ENCODE peak calls at places on chromosomes 5 and 9, in five cellular contexts. R is HCT116, Z is neuronal stem cell, Y is fibroblast of lung, C is adipocyte. S is an unnamed sample.

GRCh38 chr5:170769236-170769635 is 14.3 kb upstream of the GABRP start:
- DNase-seq in R (no peak), Z (no peak), Y (no peak), C (no peak), S (no peak)

GRCh38 chr5:168712280-168712924 is 133.2 kb upstream of the PANK3 start:
- DNase-seq in R (peak; percentile 65), Z (no peak), Y (peak; percentile 77), C (peak; percentile 93), S (no peak)

GRCh38 chr5:65809817-65810531 is 88.0 kb downstream of the NLN start:
- DNase-seq in R (no peak), Z (no peak), Y (peak; percentile 76), C (peak; percentile 83), S (no peak)

GRCh38 chr5:112647428-112647827 is 90.3 kb upstream of the APC start:
- DNase-seq in R (no peak), Z (no peak), Y (no peak), C (no peak), S (no peak)

GRCh38 chr9:18569941-18570630 is 96.1 kb downstream of the ADAMTSL1 start:
- DNase-seq in R (no peak), Z (no peak), Y (no peak), C (no peak), S (no peak)

GRCh38 chr5:172771439-172772111 is 580 bp upstream of the DUSP1 start:
- DNase-seq in R (no peak), Z (no peak), Y (peak; percentile 74), C (no peak), S (peak; percentile 37)

GRCh38 chr5:78979899-78980298 is 5.2 kb downstream of the ARSB start:
- DNase-seq in R (no peak), Z (no peak), Y (no peak), C (no peak), S (no peak)

GRCh38 chr5:141420855-141421488 is at the start of gene PCDHGA11:
- DNase-seq in R (peak; percentile 4), Z (no peak), Y (peak; percentile 75), C (peak; percentile 50), S (peak; percentile 28)

GRCh38 chr9:113998529-113999255 is 79.4 kb downstream of the AMBP start:
- DNase-seq in R (no peak), Z (no peak), Y (peak; percentile 18), C (peak; percentile 20), S (no peak)

GRCh38 chr5:136776022-136776927 is 410.9 kb upstream of the TRPC7 start:
- DNase-seq in R (no peak), Z (no peak), Y (no peak), C (peak; percentile 64), S (no peak)

GRCh38 chr9:108478871-108479332 is 376.9 kb downstream of the ACTL7B start:
- DNase-seq in R (no peak), Z (no peak), Y (peak; percentile 97), C (peak; percentile 83), S (no peak)

GRCh38 chr9:34267660-34268059 is 61.4 kb downstream of the KIF24 start:
- DNase-seq in R (no peak), Z (no peak), Y (no peak), C (no peak), S (no peak)

GRCh38 chr5:180990889-180991257 is 2.2 kb downstream of the BTNL3 start:
- DNase-seq in R (no peak), Z (no peak), Y (no peak), C (no peak), S (no peak)

GRCh38 chr9:113564804-113565237 is 101.3 kb downstream of the RGS3 start:
- DNase-seq in R (no peak), Z (no peak), Y (peak; percentile 67), C (peak; percentile 93), S (no peak)

GRCh38 chr9:25964239-25964638 is 286.0 kb upstream of the TUSC1 start:
- DNase-seq in R (peak; percentile 1), Z (peak; percentile 33), Y (peak; percentile 73), C (peak; percentile 87), S (peak; percentile 10)

GRCh38 chr9:35618854-35619799 is 914 bp upstream of the CD72 start:
- DNase-seq in R (no peak), Z (no peak), Y (peak; percentile 51), C (no peak), S (peak; percentile 94)

GRCh38 chr5:15383469-15383868 is 116.5 kb upstream of the FBXL7 start:
- DNase-seq in R (no peak), Z (no peak), Y (peak; percentile 28), C (peak; percentile 63), S (peak; percentile 23)

GRCh38 chr5:150001660-150002493 is 1.3 kb downstream of the HMGXB3 start:
- DNase-seq in R (peak; percentile 48), Z (peak; percentile 26), Y (peak; percentile 78), C (peak; percentile 88), S (peak; percentile 71)

GRCh38 chr5:78243639-78244038 is 50.9 kb downstream of the AP3B1 start:
- DNase-seq in R (no peak), Z (no peak), Y (peak; percentile 44), C (peak; percentile 36), S (no peak)

GRCh38 chr9:27059406-27059805 is 49.6 kb upstream of the TEK start:
- DNase-seq in R (no peak), Z (no peak), Y (no peak), C (no peak), S (no peak)

GRCh38 chr5:145936401-145937131 is at the start of gene SH3RF2:
- DNase-seq in R (peak; percentile 85), Z (peak; percentile 78), Y (peak; percentile 63), C (peak; percentile 84), S (no peak)

GRCh38 chr5:178236685-178237084 is 4.1 kb upstream of the PHYKPL start:
- DNase-seq in R (no peak), Z (no peak), Y (no peak), C (no peak), S (no peak)

GRCh38 chr5:151589878-151590570 is 1.1 kb downstream of the FAT2 start:
- DNase-seq in R (no peak), Z (no peak), Y (no peak), C (no peak), S (no peak)

GRCh38 chr5:114176356-114176755 is 185.5 kb upstream of the KCNN2 start:
- DNase-seq in R (no peak), Z (no peak), Y (peak; percentile 33), C (peak; percentile 42), S (no peak)

GRCh38 chr5:90871356-90871755 is 312.8 kb downstream of the ADGRV1 start:
- DNase-seq in R (no peak), Z (no peak), Y (peak; percentile 23), C (peak; percentile 10), S (no peak)

GRCh38 chr9:68705636-68706578 is 867 bp downstream of the PIP5K1B start:
- DNase-seq in R (no peak), Z (no peak), Y (peak; percentile 11), C (no peak), S (no peak)

DNA sequence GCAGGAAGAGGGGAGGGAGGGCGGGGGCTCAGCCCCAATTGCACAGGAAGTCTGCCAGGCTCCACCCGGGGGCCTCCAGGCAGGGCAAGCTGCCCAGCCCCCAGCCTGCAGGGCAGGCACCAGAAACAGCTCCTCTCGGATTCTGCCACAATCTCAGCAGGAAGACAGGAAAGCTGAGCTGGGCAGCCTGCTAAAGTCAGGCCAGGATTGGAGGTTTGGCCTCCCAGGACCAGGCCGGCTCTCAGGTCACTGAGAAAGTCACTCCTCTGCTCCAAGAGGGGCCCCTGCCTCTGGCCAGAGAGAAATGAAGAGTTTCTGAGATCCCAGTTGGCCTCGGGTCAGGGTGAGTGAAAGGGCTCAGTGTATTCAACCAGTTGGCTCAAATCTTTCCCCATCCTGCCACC is 54.6 kb upstream of the STXBP1 start:
- DNase-seq in R (no peak), Z (no peak), Y (peak; percentile 82), C (peak; percentile 83), S (peak; percentile 64)
- H3K9ac ChIP-seq in R (peak overlapping the region; percentile 32), Z (no peak overlapping the region), Y (peak overlapping the region; percentile 37), C (peak overlapping the region; percentile 85), S (no peak overlapping the region)

GRCh38 chr5:138757061-138757776 is 4.0 kb downstream of the CTNNA1 start:
- DNase-seq in R (no peak), Z (no peak), Y (no peak), C (no peak), S (no peak)

GRCh38 chr5:138754699-138755057 is 1.5 kb downstream of the CTNNA1 start:
- DNase-seq in R (peak; percentile 39), Z (no peak), Y (no peak), C (no peak), S (no peak)

GRCh38 chr5:138752951-138753793 is at the start of gene CTNNA1:
- DNase-seq in R (peak; percentile 71), Z (peak; percentile 68), Y (peak; percentile 60), C (peak; percentile 88), S (no peak)

GRCh38 chr5:138753794-138754698 is 821 bp downstream of the CTNNA1 start:
- DNase-seq in R (peak; percentile 80), Z (peak; percentile 42), Y (peak; percentile 93), C (peak; percentile 95), S (no peak)

DNA sequence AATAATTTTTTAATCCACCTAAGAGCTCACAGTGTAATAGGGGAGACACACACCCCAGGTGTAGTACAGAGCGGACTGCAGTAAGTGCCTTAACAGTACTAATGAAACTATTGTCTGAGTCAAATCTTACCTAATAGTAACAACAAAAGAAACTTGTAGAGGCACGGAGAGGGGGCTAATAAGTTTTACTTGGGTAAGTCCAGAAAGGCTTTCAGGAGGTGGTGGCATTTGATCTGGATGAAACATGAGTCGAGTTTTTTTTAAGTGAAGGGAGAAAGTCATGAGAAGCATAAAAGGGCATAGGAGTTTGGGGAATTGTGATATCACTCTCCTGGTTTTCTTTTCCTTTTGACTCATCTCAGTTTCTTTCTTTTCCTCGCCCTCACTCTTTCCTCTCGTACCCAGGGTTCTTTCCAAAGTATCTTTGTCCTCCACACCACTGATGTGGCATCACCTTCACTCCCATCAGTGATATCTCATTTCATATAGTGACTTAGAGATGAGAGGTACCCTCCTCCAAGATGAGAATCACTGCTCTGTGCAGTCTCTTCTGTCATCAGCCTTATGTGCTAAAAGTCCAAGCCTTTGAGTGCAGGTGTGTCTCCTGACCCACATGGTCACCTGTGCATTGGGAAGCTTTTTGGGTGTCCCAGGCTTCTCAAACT is 2.0 kb downstream of the CTNNA1 start:
- DNase-seq in R (no peak), Z (no peak), Y (no peak), C (no peak), S (no peak)
- H3K9ac ChIP-seq in R (peak overlapping the region; percentile 92), Z (no peak overlapping the region), Y (no peak overlapping the region), C (peak overlapping the region; percentile 96), S (no peak overlapping the region)

GRCh38 chr5:51377151-51378060 is 5.8 kb upstream of the ISL1 start:
- DNase-seq in R (no peak), Z (peak; percentile 33), Y (no peak), C (no peak), S (no peak)

GRCh38 chr5:51376504-51376903 is 6.7 kb upstream of the ISL1 start:
- DNase-seq in R (no peak), Z (peak; percentile 39), Y (no peak), C (no peak), S (no peak)

GRCh38 chr5:51378061-51378409 is 5.2 kb upstream of the ISL1 start:
- DNase-seq in R (no peak), Z (no peak), Y (no peak), C (no peak), S (no peak)

GRCh38 chr5:51378778-51379652 is 4.2 kb upstream of the ISL1 start:
- DNase-seq in R (no peak), Z (peak; percentile 45), Y (no peak), C (no peak), S (no peak)

GRCh38 chr5:51378415-51378777 is 4.9 kb upstream of the ISL1 start:
- DNase-seq in R (no peak), Z (peak; percentile 35), Y (no peak), C (no peak), S (no peak)
- H3K9ac ChIP-seq in R (no peak overlapping the region), Z (no peak overlapping the region), Y (no peak overlapping the region), C (no peak overlapping the region), S (no peak overlapping the region)

GRCh38 chr9:133715866-133716563 is 22.1 kb downstream of the SARDH start:
- DNase-seq in R (no peak), Z (no peak), Y (peak; percentile 31), C (no peak), S (peak; percentile 45)
- H3K9ac ChIP-seq in R (no peak overlapping the region), Z (peak overlapping the region; percentile 81), Y (peak overlapping the region; percentile 45), C (peak overlapping the region; percentile 59), S (no peak overlapping the region)

S was measured in DND-41.